ENCODE peak calls at places on chromosomes 12 and 14, in ten cellular contexts. R, A, I, T, G, D, W, O, M and B are unnamed samples.

GRCh38 chr14:104638927-104639450 is 34.4 kb upstream of the TMEM179 start:
- DNase-seq in R (no peak), A (no peak), I (no peak), T (no peak), G (no peak), D (no peak), W (no peak), O (no peak), M (no peak), B (no peak)

GRCh38 chr12:27333311-27334009 is 824 bp downstream of the BMAL2 start:
- DNase-seq in R (no peak), A (no peak), I (no peak), T (peak; percentile 82), G (peak; percentile 4), D (peak; percentile 4), W (peak; percentile 21), O (peak; percentile 5), M (peak; percentile 81), B (no peak)

GRCh38 chr12:92702754-92703679 is at the start of gene PLEKHG7:
- DNase-seq in R (no peak), A (no peak), I (no peak), T (no peak), G (no peak), D (no peak), W (no peak), O (no peak), M (peak; percentile 66), B (no peak)

GRCh38 chr14:100567009-100567876 is 20.0 kb downstream of the BEGAIN start:
- DNase-seq in R (no peak), A (no peak), I (no peak), T (no peak), G (no peak), D (no peak), W (no peak), O (no peak), M (no peak), B (no peak)

GRCh38 chr14:64920465-64920864 is 6.2 kb downstream of the CHURC1 start:
- DNase-seq in R (no peak), A (no peak), I (no peak), T (no peak), G (no peak), D (no peak), W (no peak), O (no peak), M (no peak), B (no peak)

GRCh38 chr12:121779422-121779895 is 14.0 kb downstream of the RHOF start:
- DNase-seq in R (no peak), A (no peak), I (no peak), T (peak; percentile 59), G (no peak), D (no peak), W (no peak), O (no peak), M (no peak), B (no peak)

GRCh38 chr14:93970967-93971634 is 5.3 kb downstream of the ASB2 start:
- DNase-seq in R (no peak), A (no peak), I (no peak), T (no peak), G (peak; percentile 31), D (no peak), W (no peak), O (peak; percentile 49), M (peak; percentile 55), B (peak; percentile 45)

GRCh38 chr14:69606258-69606657 is 5.1 kb upstream of the SUSD6 start:
- DNase-seq in R (no peak), A (no peak), I (no peak), T (peak; percentile 59), G (no peak), D (no peak), W (no peak), O (no peak), M (no peak), B (no peak)

GRCh38 chr12:12441891-12442461 is 85.1 kb downstream of the BORCS5 start:
- DNase-seq in R (no peak), A (peak; percentile 56), I (no peak), T (no peak), G (peak; percentile 82), D (peak; percentile 73), W (no peak), O (peak; percentile 38), M (no peak), B (no peak)

GRCh38 chr14:75069021-75069810 is at the start of gene ZC2HC1C:
- DNase-seq in R (peak; percentile 93), A (peak; percentile 17), I (peak; percentile 67), T (peak; percentile 98), G (peak; percentile 31), D (peak; percentile 6), W (peak; percentile 97), O (peak; percentile 53), M (peak; percentile 89), B (peak; percentile 95)

GRCh38 chr12:66087365-66087943 is 43.1 kb downstream of the LLPH start:
- DNase-seq in R (peak; percentile 33), A (peak; percentile 23), I (no peak), T (peak; percentile 88), G (no peak), D (no peak), W (peak; percentile 69), O (no peak), M (peak; percentile 62), B (no peak)

GRCh38 chr12:122142857-122143256 is 31.2 kb downstream of the IL31 start:
- DNase-seq in R (no peak), A (no peak), I (no peak), T (no peak), G (no peak), D (no peak), W (no peak), O (no peak), M (no peak), B (no peak)

GRCh38 chr14:96103075-96103474 is 63.9 kb downstream of the C14orf132 start:
- DNase-seq in R (no peak), A (no peak), I (no peak), T (peak; percentile 34), G (no peak), D (no peak), W (no peak), O (no peak), M (no peak), B (no peak)